ENCODE peak calls at places on chromosomes 16 and 17, in five cellular contexts. E is D341Med; C is amygdala; U is stimulated activated CD8-positive, alpha-beta memory T cell treated with anti-CD3 and anti-CD28 coated beads, Interleukin-7, amount 100 ng/mL, for 24 hours; Q is T-helper 1 cell. W is an unnamed sample.

GRCh38 chr16:49472598-49472997 is 99.0 kb downstream of the C16orf78 start:
- DNase-seq in E (no peak), C (no peak), U (no peak), Q (no peak), W (no peak)

GRCh38 chr16:56910654-56911539 is 21.0 kb upstream of the HERPUD1 start:
- DNase-seq in E (no peak), C (no peak), U (no peak), Q (no peak), W (peak; percentile 78)

GRCh38 chr17:82947051-82947991 is 107.5 kb upstream of the ZNF750 start:
- DNase-seq in E (no peak), C (no peak), U (no peak), Q (no peak), W (no peak)

GRCh38 chr17:54924405-54924804 is 23.8 kb downstream of the TOM1L1 start:
- DNase-seq in E (no peak), C (no peak), U (no peak), Q (no peak), W (no peak)

GRCh38 chr16:74603848-74604247 is 3.1 kb downstream of the GLG1 start:
- DNase-seq in E (no peak), C (no peak), U (no peak), Q (no peak), W (peak; percentile 70)

GRCh38 chr16:4316732-4317461 is 1.0 kb downstream of the GLIS2 start:
- DNase-seq in E (peak; percentile 75), C (peak; percentile 60), U (no peak), Q (no peak), W (peak; percentile 58)

GRCh38 chr16:62034236-62035114 is 1.8 kb downstream of the CDH8 start:
- DNase-seq in E (no peak), C (no peak), U (no peak), Q (no peak), W (no peak)

GRCh38 chr16:57192720-57193486 is 6.8 kb downstream of the RSPRY1 start:
- DNase-seq in E (no peak), C (no peak), U (no peak), Q (no peak), W (peak; percentile 32)

GRCh38 chr17:73172252-73172651 is 7.4 kb downstream of the SSTR2 start:
- DNase-seq in E (no peak), C (no peak), U (no peak), Q (no peak), W (no peak)

GRCh38 chr17:880871-881269 is 98.7 kb downstream of the NXN start:
- DNase-seq in E (no peak), C (no peak), U (no peak), Q (no peak), W (no peak)

GRCh38 chr16:58077796-58078195 is 51.4 kb downstream of the CFAP20 start:
- DNase-seq in E (no peak), C (no peak), U (no peak), Q (no peak), W (no peak)

W was measured in ELR.